ENCODE peak calls at places on chromosomes 11 and 22, in four cellular contexts. F is HepG2, Y is HCT116, Z is GM12878. E is an unnamed sample.
A peak's percentile ranks its signal among the peaks of the same experiment; 100 is the strongest.

GRCh38 chr11:7643323-7643722 is 30.0 kb downstream of the CYB5R2 start:
- DNase-seq in Y (no peak), F (no peak), Z (no peak), E (no peak)

GRCh38 chr11:80617156-80617555 is 1176.3 kb upstream of the TENM4 start:
- DNase-seq in F (no peak), Y (no peak), Z (no peak), E (no peak)

GRCh38 chr11:122769126-122769780 is 69.0 kb upstream of the CRTAM start:
- DNase-seq in Z (no peak), F (no peak), Y (no peak), E (no peak)

GRCh38 chr11:27313157-27313821 is 49.7 kb downstream of the CCDC34 start:
- DNase-seq in Z (no peak), Y (no peak), F (no peak), E (no peak)

GRCh38 chr11:32529994-32530588 is 53.5 kb upstream of the EIF3M start:
- DNase-seq in Z (peak; percentile 59), Y (no peak), F (no peak), E (no peak)

GRCh38 chr22:17772963-17773605 is 1.2 kb downstream of the BID start:
- DNase-seq in Z (no peak), Y (no peak), F (no peak), E (peak; percentile 77)

GRCh38 chr22:33381531-33382406 is 323.6 kb upstream of the SYN3 start:
- DNase-seq in F (no peak), Y (no peak), Z (no peak), E (no peak)

GRCh38 chr11:56876621-56877312 is 111.9 kb upstream of the OR5AK2 start:
- DNase-seq in F (no peak), Y (no peak), Z (no peak), E (no peak)

GRCh38 chr11:116610190-116610589 is 162.6 kb downstream of the BUD13 start:
- DNase-seq in Y (no peak), Z (no peak), F (no peak), E (no peak)

GRCh38 chr11:92154611-92155010 is 70.0 kb upstream of the FAT3 start:
- DNase-seq in F (no peak), Z (no peak), Y (no peak), E (no peak)

DNA sequence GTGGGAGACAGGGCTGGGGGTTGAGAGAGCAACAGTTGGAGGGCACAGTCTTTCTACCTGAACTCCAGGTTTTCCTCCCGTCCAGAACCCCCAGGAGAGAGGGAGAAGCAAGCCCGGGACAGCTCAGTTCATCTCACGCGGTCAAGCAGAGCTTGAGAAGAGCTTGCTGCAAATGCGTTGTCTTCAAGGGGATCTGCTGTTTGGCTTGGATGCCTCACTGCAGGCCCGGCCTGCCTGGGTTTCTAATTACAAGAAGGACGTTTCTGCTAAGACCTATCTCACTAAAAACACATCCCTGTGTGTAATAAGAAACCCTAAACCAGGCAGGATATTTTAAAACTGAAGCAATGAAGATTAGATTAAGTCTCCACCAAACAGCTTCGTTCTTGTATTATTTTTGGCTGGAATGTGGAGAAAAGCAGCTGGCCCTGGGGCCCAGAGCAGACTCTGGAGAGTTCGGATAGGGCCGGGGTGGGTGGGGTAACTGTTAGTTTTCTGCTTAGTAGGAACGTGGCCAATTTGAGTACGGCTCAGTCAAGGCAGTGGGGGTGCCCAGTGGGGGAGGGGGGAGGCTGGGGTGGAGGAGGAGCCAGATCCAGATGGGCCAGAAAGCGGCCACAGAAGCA is 6.0 kb downstream of the PKNOX2 start:
- DNase-seq in Y (no peak), Z (no peak), F (no peak), E (no peak)
- TF ChIP-seq JUND in Y (no peak), Z (no peak), F (no peak), E (no peak)

GRCh38 chr11:10581481-10582019 is 13.1 kb upstream of the LYVE1 start:
- DNase-seq in Z (no peak), Y (no peak), F (no peak), E (no peak)
- TF ChIP-seq JUND in Z (no peak), Y (peak; percentile 25), F (no peak), E (no peak)

GRCh38 chr11:1195690-1196515 is 27.0 kb upstream of the MUC5B start:
- DNase-seq in Z (no peak), Y (no peak), F (no peak), E (no peak)

GRCh38 chr11:1194231-1194976 is 28.5 kb upstream of the MUC5B start:
- DNase-seq in F (no peak), Z (no peak), Y (no peak), E (no peak)

GRCh38 chr11:1192741-1193325 is 30.0 kb upstream of the MUC5B start:
- DNase-seq in Z (no peak), Y (no peak), F (no peak), E (no peak)

GRCh38 chr11:1194977-1195689 is 27.7 kb upstream of the MUC5B start:
- DNase-seq in F (no peak), Y (no peak), Z (no peak), E (no peak)

DNA sequence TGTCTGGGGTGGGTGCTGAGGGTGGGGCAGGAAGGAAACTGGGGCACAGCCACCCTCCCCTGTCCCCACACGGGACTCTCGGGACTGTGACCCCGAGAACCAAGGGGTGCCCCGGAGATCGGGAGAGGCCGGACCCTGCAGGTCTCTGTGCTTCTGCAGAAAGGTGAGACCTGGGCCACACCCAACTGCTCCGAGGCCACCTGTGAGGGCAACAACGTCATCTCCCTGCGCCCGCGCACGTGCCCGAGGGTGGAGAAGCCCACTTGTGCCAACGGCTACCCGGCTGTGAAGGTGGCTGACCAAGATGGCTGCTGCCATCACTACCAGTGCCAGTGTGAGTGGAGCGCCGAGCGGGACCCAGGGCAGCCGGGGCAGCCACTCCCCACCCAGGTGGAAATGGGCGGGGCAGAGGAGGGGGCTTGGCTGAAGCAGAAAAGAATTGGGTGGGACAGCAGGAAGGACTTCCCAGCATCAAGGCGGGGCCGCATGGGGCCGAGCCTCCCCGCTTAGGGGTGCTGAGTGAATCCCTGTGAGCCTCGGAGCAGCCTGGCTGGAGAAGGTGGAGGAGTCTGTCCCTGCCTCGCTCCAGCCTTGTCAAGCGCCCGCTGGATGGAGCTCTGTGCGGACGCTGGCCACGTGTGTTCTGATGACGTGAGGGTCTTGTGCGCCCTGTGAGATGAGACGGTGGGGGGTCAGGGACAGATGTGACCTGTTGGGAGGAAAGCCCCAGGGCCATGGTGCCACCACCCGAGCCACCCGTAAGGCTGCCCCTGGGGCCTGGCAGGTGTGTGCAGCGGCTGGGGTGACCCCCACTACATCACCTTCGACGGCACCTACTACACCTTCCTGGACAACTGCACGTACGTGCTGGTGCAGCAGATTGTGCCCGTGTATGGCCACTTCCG is 29.3 kb upstream of the MUC5B start:
- DNase-seq in Y (no peak), Z (no peak), F (no peak), E (no peak)
- TF ChIP-seq JUND in Y (no peak), Z (no peak), F (no peak), E (no peak)

DNA sequence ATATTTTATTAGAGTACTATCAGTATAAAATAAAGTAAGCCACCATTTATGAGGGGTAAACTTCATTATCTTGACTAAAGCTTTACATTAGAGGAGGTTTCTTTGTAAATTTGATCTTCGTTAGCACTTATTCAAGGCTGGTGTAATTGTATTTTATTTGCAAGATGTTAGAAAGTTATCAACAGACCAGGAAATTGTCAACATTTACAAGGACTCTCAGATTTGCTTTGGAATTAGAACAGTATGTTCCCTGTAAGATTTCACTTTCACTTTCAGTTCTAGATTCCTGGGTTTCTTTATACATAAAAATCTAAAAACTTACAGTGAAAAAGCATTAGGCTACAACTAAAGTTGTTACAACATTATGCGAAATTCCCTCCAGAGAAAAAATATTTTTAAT is 4.6 kb upstream of the BIRC3 start:
- DNase-seq in F (no peak), Z (no peak), Y (no peak), E (peak; percentile 35)
- TF ChIP-seq JUND in F (no peak), Z (no peak), Y (no peak), E (no peak)

DNA sequence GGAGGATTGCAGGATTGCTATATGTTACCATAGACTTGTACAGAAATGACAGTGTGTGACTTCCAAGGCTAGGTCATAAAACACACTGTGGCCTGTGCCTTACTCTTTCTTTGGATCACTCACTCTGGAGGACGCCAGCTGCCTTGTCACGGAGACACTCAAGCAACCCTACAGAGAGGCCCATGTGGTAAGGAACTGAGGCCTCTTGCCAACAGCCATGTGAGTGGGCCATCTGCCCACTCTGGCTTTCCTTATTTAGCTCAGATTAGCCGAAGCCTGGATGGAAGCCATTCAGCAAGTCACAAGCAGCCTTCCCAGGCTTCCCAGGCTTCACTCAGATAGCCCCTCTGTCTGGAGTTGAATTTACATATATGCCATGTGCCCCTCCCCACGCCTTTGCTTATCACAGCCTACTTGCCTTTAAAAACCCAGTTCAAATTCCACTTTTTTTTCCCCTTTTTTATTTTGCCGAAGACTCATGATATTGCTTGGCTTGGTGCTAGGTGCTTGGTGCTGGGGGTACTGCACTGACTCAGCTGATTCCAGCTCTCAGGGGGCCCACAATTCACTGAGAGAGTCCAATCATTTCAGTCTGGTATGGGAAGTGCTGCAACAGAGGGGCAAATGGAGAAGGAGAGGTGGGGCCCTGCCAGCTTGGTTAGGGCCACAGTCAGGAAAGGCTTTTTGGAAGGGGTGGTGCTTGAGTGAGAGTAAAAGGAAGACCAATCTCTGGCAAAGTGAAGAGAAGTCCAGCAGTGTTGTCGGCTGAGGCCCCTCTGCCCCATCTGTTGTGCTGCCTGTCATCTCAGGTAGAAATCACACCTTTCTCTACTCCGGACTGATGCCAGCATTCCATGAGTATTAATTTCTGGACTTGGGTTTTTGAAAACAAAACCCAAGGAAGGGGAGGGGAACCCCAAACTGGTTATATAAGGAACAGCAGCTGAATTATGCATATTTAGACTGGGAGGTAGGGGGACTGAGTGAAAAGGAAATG is 14.5 kb upstream of the P4HA3 start:
- DNase-seq in F (no peak), Z (no peak), Y (no peak), E (no peak)
- TF ChIP-seq JUND in F (no peak), Z (no peak), Y (no peak), E (no peak)

GRCh38 chr11:68998390-68998911 is 14.6 kb downstream of the MRGPRF start:
- DNase-seq in Z (no peak), Y (no peak), F (no peak), E (peak; percentile 29)
- TF ChIP-seq JUND in Z (no peak), Y (no peak), F (no peak), E (no peak)

DNA sequence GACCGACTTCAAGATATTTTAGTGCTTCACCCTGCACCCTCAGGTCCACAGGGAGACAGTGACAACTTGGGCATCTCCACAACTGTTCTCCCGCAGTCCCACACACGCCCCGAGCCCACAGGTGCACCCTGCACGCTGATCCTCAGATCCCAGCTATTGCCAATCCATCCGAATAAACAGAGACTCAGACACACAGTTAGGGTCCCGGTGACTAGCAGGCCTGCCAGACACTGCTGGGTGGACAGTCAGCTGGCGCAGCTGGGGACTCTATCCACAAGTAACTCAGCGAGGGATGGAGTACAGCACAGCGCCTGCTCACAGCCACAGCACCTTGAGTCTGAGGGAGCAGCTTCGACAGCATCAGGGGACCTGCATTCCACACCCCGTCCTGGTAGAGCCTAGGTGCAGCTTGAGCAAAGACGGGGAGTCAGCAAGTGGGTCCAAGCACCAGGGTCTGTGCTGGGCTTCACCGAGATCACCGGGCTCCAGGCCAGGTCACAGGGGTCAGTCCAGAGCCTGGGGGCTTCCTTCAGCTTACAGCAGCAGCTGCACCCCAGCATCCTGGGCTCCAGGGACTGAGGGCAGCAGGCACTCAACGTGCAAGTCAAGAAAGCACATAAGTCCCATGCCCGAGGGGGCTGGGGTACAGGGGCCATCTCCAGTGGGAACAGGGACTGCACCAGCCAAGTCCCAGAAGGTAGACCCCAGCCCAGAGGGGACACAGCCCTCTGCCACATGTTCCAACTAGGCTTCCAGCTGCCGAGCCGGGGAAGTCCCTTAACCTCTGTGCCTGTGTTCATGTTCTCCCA is 7.6 kb downstream of the RPL3 start:
- DNase-seq in Z (no peak), F (no peak), Y (no peak), E (no peak)
- TF ChIP-seq JUND in Z (no peak), F (no peak), Y (no peak), E (no peak)

E was measured in T47D.